ENCODE peak calls at places on chromosomes 6 and 20, in seven cellular contexts. H is NCI-H345, X is AG08395, L is ureter, Z is pancreas, B is PC-3, W is hippocampal formation. Q is an unnamed sample.

GRCh38 chr20:12882832-12883506 is 125.8 kb upstream of the SPTLC3 start:
- DNase-seq in H (no peak), X (peak), L (no peak), Z (no peak), B (no peak), W (no peak), Q (no peak)

GRCh38 chr6:110900028-110900598 is 25.5 kb downstream of the AMD1 start:
- DNase-seq in H (peak), X (no peak), L (no peak), Z (no peak), B (no peak), W (no peak), Q (no peak)

GRCh38 chr6:33207569-33208088 is 671 bp upstream of the RING1 start:
- DNase-seq in H (no peak), X (peak), L (no peak), Z (peak), B (peak), W (no peak), Q (no peak)

GRCh38 chr20:33839591-33839990 is 28.4 kb downstream of the CHMP4B start:
- DNase-seq in H (peak), X (no peak), L (no peak), Z (peak), B (no peak), W (no peak), Q (no peak)

GRCh38 chr20:54291339-54292060 is 83.6 kb downstream of the PFDN4 start:
- DNase-seq in H (no peak), X (no peak), L (no peak), Z (no peak), B (no peak), W (no peak), Q (no peak)

GRCh38 chr6:111551521-111552231 is 54.0 kb downstream of the TRAF3IP2 start:
- DNase-seq in H (peak), X (no peak), L (no peak), Z (peak), B (peak), W (no peak), Q (no peak)

GRCh38 chr6:166565084-166565651 is 21.3 kb downstream of the RAMACL start:
- DNase-seq in H (no peak), X (no peak), L (peak), Z (no peak), B (no peak), W (no peak), Q (no peak)

GRCh38 chr6:16338577-16339262 is 100.3 kb downstream of the GMPR start:
- DNase-seq in H (no peak), X (peak), L (peak), Z (no peak), B (peak), W (no peak), Q (peak)

GRCh38 chr6:19538086-19538485 is 299.1 kb upstream of the ID4 start:
- DNase-seq in H (peak), X (no peak), L (peak), Z (peak), B (peak), W (no peak), Q (no peak)

GRCh38 chr6:7566031-7566556 is 23.9 kb upstream of the SNRNP48 start:
- DNase-seq in H (no peak), X (peak), L (no peak), Z (no peak), B (no peak), W (no peak), Q (no peak)

GRCh38 chr6:21459646-21460045 is 133.9 kb upstream of the SOX4 start:
- DNase-seq in H (no peak), X (no peak), L (no peak), Z (no peak), B (no peak), W (no peak), Q (no peak)

GRCh38 chr20:63321148-63321831 is 28.3 kb downstream of the COL20A1 start:
- DNase-seq in H (no peak), X (peak), L (no peak), Z (peak), B (peak), W (no peak), Q (no peak)

GRCh38 chr6:133701633-133702331 is 187.1 kb upstream of the TCF21 start:
- DNase-seq in H (no peak), X (no peak), L (no peak), Z (no peak), B (peak), W (no peak), Q (no peak)

GRCh38 chr6:108337721-108338120 is 42.9 kb downstream of the AFG1L start:
- DNase-seq in H (no peak), X (no peak), L (no peak), Z (no peak), B (no peak), W (no peak), Q (no peak)

GRCh38 chr6:46583081-46583480 is 69.5 kb downstream of the CYP39A1 start:
- DNase-seq in H (no peak), X (no peak), L (no peak), Z (no peak), B (no peak), W (no peak), Q (no peak)

GRCh38 chr6:33442283-33442682 is 12.1 kb upstream of the ZBTB9 start:
- DNase-seq in H (no peak), X (no peak), L (no peak), Z (no peak), B (no peak), W (no peak), Q (no peak)

GRCh38 chr20:62066983-62067433 is 1.3 kb upstream of the TAF4 start:
- DNase-seq in H (no peak), X (peak), L (no peak), Z (no peak), B (no peak), W (no peak), Q (no peak)

GRCh38 chr6:4608361-4609115 is 167.7 kb upstream of the CDYL start:
- DNase-seq in H (peak), X (no peak), L (no peak), Z (peak), B (no peak), W (peak), Q (no peak)

GRCh38 chr6:46323312-46323965 is 152.7 kb upstream of the ENPP5 start:
- DNase-seq in H (no peak), X (peak), L (no peak), Z (no peak), B (peak), W (peak), Q (no peak)

GRCh38 chr20:11551491-11551890 is 366.2 kb upstream of the BTBD3 start:
- DNase-seq in H (no peak), X (no peak), L (no peak), Z (no peak), B (no peak), W (no peak), Q (no peak)

GRCh38 chr6:133804263-133804662 is 84.7 kb upstream of the TCF21 start:
- DNase-seq in H (no peak), X (peak), L (no peak), Z (no peak), B (no peak), W (no peak), Q (no peak)

GRCh38 chr20:56429496-56429895 is 17.4 kb downstream of the CASS4 start:
- DNase-seq in H (no peak), X (peak), L (no peak), Z (no peak), B (no peak), W (no peak), Q (no peak)

GRCh38 chr20:61756446-61756845 is 309.2 kb downstream of the TAF4 start:
- DNase-seq in H (no peak), X (no peak), L (no peak), Z (no peak), B (no peak), W (no peak), Q (no peak)

GRCh38 chr20:51237790-51238189 is 214.9 kb upstream of the KCNG1 start:
- DNase-seq in H (no peak), X (no peak), L (no peak), Z (no peak), B (no peak), W (no peak), Q (no peak)

GRCh38 chr6:119312875-119313338 is 36.7 kb downstream of the MAN1A1 start:
- DNase-seq in H (no peak), X (no peak), L (no peak), Z (no peak), B (no peak), W (no peak), Q (no peak)

GRCh38 chr6:112338310-112338709 is 8.8 kb upstream of the RFPL4B start:
- DNase-seq in H (no peak), X (no peak), L (no peak), Z (no peak), B (no peak), W (no peak), Q (peak)

GRCh38 chr6:99614430-99615161 is 8.0 kb downstream of the PRDM13 start:
- DNase-seq in H (peak), X (no peak), L (no peak), Z (peak), B (no peak), W (no peak), Q (no peak)

GRCh38 chr20:18739785-18740184 is 73.8 kb upstream of the SCP2D1 start:
- DNase-seq in H (no peak), X (peak), L (peak), Z (no peak), B (no peak), W (no peak), Q (no peak)

GRCh38 chr6:54083301-54083700 is 27.9 kb upstream of the MLIP start:
- DNase-seq in H (no peak), X (no peak), L (no peak), Z (no peak), B (no peak), W (no peak), Q (no peak)

GRCh38 chr20:7302256-7302655 is 534.8 kb downstream of the BMP2 start:
- DNase-seq in H (no peak), X (no peak), L (no peak), Z (no peak), B (no peak), W (no peak), Q (no peak)

GRCh38 chr20:51541189-51542032 is 1.1 kb downstream of the NFATC2 start:
- DNase-seq in H (peak), X (peak), L (peak), Z (peak), B (no peak), W (peak), Q (no peak)

GRCh38 chr6:157620905-157621304 is 202.1 kb upstream of the SNX9 start:
- DNase-seq in H (no peak), X (no peak), L (no peak), Z (no peak), B (peak), W (no peak), Q (no peak)

GRCh38 chr6:138287144-138287955 is 69.1 kb upstream of the PBOV1 start:
- DNase-seq in H (peak), X (no peak), L (peak), Z (peak), B (peak), W (no peak), Q (no peak)